ENCODE peak calls at places on chromosomes 11 and 22, in six cellular contexts. M, X, J, W, T and C are unnamed samples.
A peak's percentile ranks its signal among the peaks of the same experiment; 100 is the strongest.

GRCh38 chr22:46881373-46882118 is 119.1 kb downstream of the TBC1D22A start:
- DNase-seq in M (no peak), X (no peak), J (peak; percentile 6), W (peak; percentile 73), T (no peak), C (no peak)

GRCh38 chr11:11502303-11502828 is 119.4 kb downstream of the GALNT18 start:
- DNase-seq in M (no peak), X (no peak), J (peak; percentile 4), W (no peak), T (no peak), C (no peak)

GRCh38 chr11:2930705-2931415 is 1.6 kb upstream of the PHLDA2 start:
- DNase-seq in M (peak; percentile 98), X (peak; percentile 92), J (peak; percentile 54), W (peak; percentile 23), T (peak; percentile 97), C (peak; percentile 24)

GRCh38 chr11:113796663-113797259 is 17.2 kb downstream of the CLDN25 start:
- DNase-seq in M (no peak), X (peak; percentile 53), J (peak; percentile 58), W (peak; percentile 34), T (no peak), C (no peak)

GRCh38 chr11:71255323-71255722 is 2.9 kb upstream of the SHANK2 start:
- DNase-seq in M (no peak), X (no peak), J (no peak), W (no peak), T (no peak), C (no peak)

GRCh38 chr22:19974233-19974861 is 32.7 kb upstream of the TXNRD2 start:
- DNase-seq in M (peak; percentile 99), X (peak; percentile 99), J (peak; percentile 59), W (peak; percentile 51), T (peak; percentile 90), C (peak; percentile 76)

GRCh38 chr22:28955817-28956216 is 72.4 kb downstream of the ZNRF3 start:
- DNase-seq in M (no peak), X (no peak), J (peak; percentile 9), W (no peak), T (no peak), C (no peak)

GRCh38 chr22:28958611-28959010 is 75.2 kb downstream of the ZNRF3 start:
- DNase-seq in M (no peak), X (no peak), J (peak; percentile 14), W (peak; percentile 52), T (no peak), C (no peak)

GRCh38 chr22:45488764-45489370 is 13.8 kb upstream of the FBLN1 start:
- DNase-seq in M (no peak), X (no peak), J (no peak), W (no peak), T (no peak), C (no peak)

GRCh38 chr11:103851166-103851651 is 185.2 kb upstream of the DDI1 start:
- DNase-seq in M (no peak), X (no peak), J (peak; percentile 3), W (peak; percentile 69), T (no peak), C (no peak)

GRCh38 chr11:83819936-83820549 is 533.9 kb upstream of the CCDC90B start:
- DNase-seq in M (no peak), X (peak; percentile 55), J (peak; percentile 68), W (peak; percentile 79), T (no peak), C (peak; percentile 18)

GRCh38 chr11:124754309-124754708 is 2.3 kb upstream of the VSIG2 start:
- DNase-seq in M (no peak), X (no peak), J (no peak), W (peak; percentile 43), T (no peak), C (no peak)

GRCh38 chr22:44526431-44527115 is 28.5 kb upstream of the RTL6 start:
- DNase-seq in M (no peak), X (no peak), J (peak; percentile 36), W (no peak), T (peak; percentile 32), C (no peak)

GRCh38 chr22:20062766-20063083 is 17.3 kb upstream of the DGCR8 start:
- DNase-seq in M (no peak), X (no peak), J (peak; percentile 47), W (peak; percentile 55), T (no peak), C (no peak)

GRCh38 chr22:23856721-23857605 is 712 bp upstream of the SLC2A11 start:
- DNase-seq in M (peak; percentile 71), X (peak; percentile 86), J (peak; percentile 88), W (peak; percentile 46), T (peak; percentile 72), C (peak; percentile 49)

GRCh38 chr11:117664897-117665296 is 132.1 kb downstream of the DSCAML1 start:
- DNase-seq in M (peak; percentile 47), X (no peak), J (no peak), W (no peak), T (no peak), C (peak; percentile 70)

GRCh38 chr11:47445840-47446239 is 3.1 kb downstream of the RAPSN start:
- DNase-seq in M (no peak), X (no peak), J (no peak), W (no peak), T (no peak), C (no peak)

GRCh38 chr11:45405916-45406670 is 120.0 kb upstream of the SYT13 start:
- DNase-seq in M (no peak), X (no peak), J (peak; percentile 28), W (peak; percentile 23), T (no peak), C (no peak)

GRCh38 chr22:21690401-21690801 is 24.6 kb downstream of the PPIL2 start:
- DNase-seq in M (no peak), X (no peak), J (no peak), W (no peak), T (no peak), C (no peak)

DNA sequence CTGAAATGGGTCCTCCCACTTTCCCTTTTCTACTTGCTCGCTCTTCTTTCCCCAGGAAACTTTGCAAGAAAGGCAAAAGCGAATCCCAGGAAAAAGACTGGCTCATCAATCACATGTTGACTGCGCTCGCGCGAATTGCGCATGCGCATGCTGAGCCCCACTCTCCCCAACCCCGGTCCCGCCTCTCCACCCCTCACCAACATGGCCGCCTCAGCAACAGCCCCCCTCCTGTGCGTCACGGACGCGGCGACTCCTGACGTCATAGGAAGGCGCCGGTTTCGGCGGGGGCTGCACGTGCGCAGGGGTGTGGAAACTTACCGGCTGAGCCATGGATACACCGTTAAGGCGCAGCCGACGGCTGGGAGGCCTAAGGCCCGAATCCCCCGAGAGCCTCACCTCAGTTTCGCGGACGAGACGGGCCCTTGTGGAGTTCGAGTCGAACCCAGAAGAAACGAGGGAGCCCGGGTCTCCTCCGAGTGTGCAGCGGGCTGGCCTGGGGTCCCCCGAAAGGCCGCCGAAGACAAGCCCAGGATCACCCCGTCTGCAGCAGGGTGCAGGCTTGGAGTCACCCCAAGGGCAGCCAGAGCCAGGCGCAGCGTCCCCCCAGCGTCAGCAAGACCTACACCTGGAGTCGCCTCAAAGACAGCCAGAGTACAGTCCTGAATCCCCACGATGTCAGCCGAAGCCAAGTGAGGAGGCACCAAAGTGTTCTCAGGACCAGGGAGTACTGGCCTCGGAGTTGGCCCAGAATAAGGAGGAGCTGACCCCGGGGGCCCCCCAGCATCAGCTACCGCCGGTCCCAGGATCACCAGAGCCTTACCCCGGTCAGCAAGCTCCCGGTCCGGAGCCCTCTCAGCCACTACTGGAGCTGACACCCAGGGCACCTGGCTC is at the start of gene CCDC86:
- DNase-seq in M (peak; percentile 96), X (peak; percentile 98), J (peak; percentile 96), W (peak; percentile 94), T (peak; percentile 100), C (peak; percentile 96)
- H4K8ac ChIP-seq in M (no peak within 1 kb of the TSS), X (peak within 1 kb of the TSS; percentile 67), J (peak within 1 kb of the TSS; percentile 85), W (peak within 1 kb of the TSS; percentile 82), T (peak within 1 kb of the TSS; percentile 96), C (peak within 1 kb of the TSS; percentile 67)

DNA sequence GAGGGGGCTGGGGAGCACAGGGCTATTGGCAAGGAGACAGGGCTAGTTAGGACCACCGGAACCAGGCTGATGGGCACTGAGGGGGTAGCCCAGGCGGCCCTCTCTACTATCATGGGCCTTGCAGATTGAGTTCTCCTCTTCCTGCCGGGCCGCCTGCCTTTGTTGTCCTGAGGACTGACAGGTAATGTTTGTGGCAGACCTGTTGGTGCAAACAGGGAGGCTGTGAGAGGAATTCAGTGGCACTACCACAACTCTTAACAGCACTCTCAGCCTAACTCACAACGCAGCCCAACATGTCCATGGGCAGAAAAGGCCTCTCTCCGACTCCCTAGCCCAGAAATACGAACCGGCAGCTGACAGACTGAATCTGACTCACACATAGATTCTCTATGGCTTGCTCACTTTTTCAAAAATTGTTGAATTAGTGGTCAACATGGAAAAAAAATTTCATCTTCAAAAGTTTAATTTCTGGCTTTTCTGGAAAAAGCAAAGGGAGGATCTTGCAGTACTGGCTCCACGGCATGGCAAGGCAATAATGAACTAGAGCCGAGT is 11.4 kb downstream of the KCNJ5 start:
- DNase-seq in M (no peak), X (peak; percentile 36), J (no peak), W (peak; percentile 81), T (peak; percentile 56), C (no peak)
- H2BK15ac ChIP-seq in M (no peak overlapping the region), X (no peak overlapping the region), J (no peak overlapping the region), W (no peak overlapping the region), T (no peak overlapping the region), C (peak overlapping the region; percentile 20)

GRCh38 chr11:111945198-111945597 is 8.1 kb downstream of the DIXDC1 start:
- DNase-seq in M (no peak), X (no peak), J (peak; percentile 12), W (no peak), T (no peak), C (no peak)

GRCh38 chr11:111944139-111944538 is 7.0 kb downstream of the DIXDC1 start:
- DNase-seq in M (no peak), X (peak; percentile 86), J (peak; percentile 91), W (peak; percentile 87), T (no peak), C (no peak)

GRCh38 chr11:111944651-111945051 is 7.5 kb downstream of the DIXDC1 start:
- DNase-seq in M (no peak), X (no peak), J (peak; percentile 96), W (peak; percentile 83), T (no peak), C (no peak)

GRCh38 chr11:111941963-111942362 is 4.8 kb downstream of the DIXDC1 start:
- DNase-seq in M (no peak), X (no peak), J (no peak), W (no peak), T (no peak), C (no peak)

DNA sequence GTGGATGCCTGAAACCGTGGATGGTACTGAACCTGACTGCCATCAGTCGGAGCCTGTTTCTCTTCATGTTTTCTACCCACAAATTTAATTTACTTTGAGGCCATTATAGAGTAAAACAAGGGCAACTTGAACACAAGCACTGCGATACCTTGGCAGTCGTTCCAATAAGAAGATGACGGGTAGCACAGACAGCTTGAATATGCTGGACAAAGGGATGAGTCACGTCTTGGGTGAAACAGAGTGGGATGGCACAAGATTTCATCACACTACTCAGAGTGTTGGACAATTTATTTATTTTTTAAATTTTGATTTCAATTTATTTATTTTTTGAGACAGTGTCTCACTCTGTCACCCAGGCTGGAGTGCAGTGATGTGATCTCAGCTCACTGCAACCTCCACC is 5.7 kb downstream of the DIXDC1 start:
- DNase-seq in M (no peak), X (no peak), J (peak; percentile 18), W (peak; percentile 19), T (no peak), C (no peak)
- H3K18ac ChIP-seq in M (no peak overlapping the region), X (no peak overlapping the region), J (no peak overlapping the region), W (no peak overlapping the region), T (no peak overlapping the region), C (no peak overlapping the region)

DNA sequence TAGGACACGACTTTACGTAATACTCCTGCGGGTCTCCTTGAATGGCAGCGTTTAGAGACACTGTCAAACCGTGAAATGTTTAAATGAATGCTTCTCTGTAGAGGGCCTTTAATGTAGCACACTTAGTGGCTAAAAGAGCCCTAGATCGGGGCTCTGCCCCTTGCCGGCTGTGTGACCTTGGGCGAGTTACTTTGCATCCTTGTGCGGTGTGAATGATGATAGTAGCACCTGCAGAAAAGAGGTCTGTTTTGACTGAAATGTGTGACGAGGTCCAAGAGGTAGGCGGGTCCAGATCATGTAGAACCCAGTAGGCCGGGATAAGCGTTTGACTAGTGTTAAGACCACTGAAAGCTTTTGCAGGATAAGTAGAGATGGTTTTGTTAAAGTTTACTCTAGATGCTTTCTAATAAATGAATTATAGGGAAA is 866 bp downstream of the MED17 start:
- DNase-seq in M (no peak), X (no peak), J (no peak), W (no peak), T (no peak), C (no peak)
- H4K8ac ChIP-seq in M (no peak overlapping the region), X (no peak overlapping the region), J (no peak overlapping the region), W (no peak overlapping the region), T (no peak overlapping the region), C (no peak overlapping the region)